ENCODE peak calls at places on chromosomes 13 and 19, in five cellular contexts. T is central memory CD4-positive, alpha-beta T cell; D is T-helper 9 cell; E is stimulated activated CD4-positive, alpha-beta T cell treated with anti-CD3 and anti-CD28 coated beads, Interleukin-4, amount 100 ng/mL, for 1 hour; X is SW480. V is an unnamed sample.

GRCh38 chr19:49932731-49933131 is 3.4 kb upstream of the NUP62 start:
- DNase-seq in T (peak; percentile 64), D (peak; percentile 27), E (no peak), X (no peak), V (peak; percentile 61)

GRCh38 chr13:22018297-22019210 is 347.7 kb downstream of the FGF9 start:
- DNase-seq in T (no peak), D (no peak), E (no peak), X (no peak), V (peak; percentile 27)

GRCh38 chr13:39527961-39528720 is 74.9 kb downstream of the LHFPL6 start:
- DNase-seq in T (no peak), D (no peak), E (no peak), X (peak; percentile 13), V (no peak)

GRCh38 chr13:86193281-86193680 is 394.1 kb upstream of the SLITRK6 start:
- DNase-seq in T (no peak), D (no peak), E (no peak), X (no peak), V (no peak)

GRCh38 chr13:100721885-100722512 is 47.4 kb upstream of the TMTC4 start:
- DNase-seq in T (peak; percentile 15), D (peak; percentile 43), E (peak; percentile 34), X (peak; percentile 36), V (peak; percentile 37)

GRCh38 chr19:41276231-41276630 is 12.1 kb downstream of the HNRNPUL1 start:
- DNase-seq in T (no peak), D (no peak), E (no peak), X (no peak), V (no peak)

GRCh38 chr13:52377898-52378297 is 28.1 kb downstream of the THSD1 start:
- DNase-seq in T (no peak), D (no peak), E (no peak), X (no peak), V (no peak)

GRCh38 chr13:90591927-90592268 is 755.6 kb upstream of the MIR17HG start:
- DNase-seq in T (no peak), D (no peak), E (no peak), X (no peak), V (no peak)

GRCh38 chr19:16328824-16329482 is 4.3 kb downstream of the KLF2 start:
- DNase-seq in T (peak; percentile 77), D (peak; percentile 45), E (peak; percentile 15), X (peak; percentile 18), V (peak; percentile 72)

GRCh38 chr19:31334849-31335624 is 14.2 kb downstream of the TSHZ3 start:
- DNase-seq in T (no peak), D (no peak), E (no peak), X (no peak), V (no peak)

GRCh38 chr13:64505511-64505910 is 2724.6 kb downstream of the PCDH9 start:
- DNase-seq in T (no peak), D (no peak), E (no peak), X (no peak), V (no peak)

GRCh38 chr19:38624822-38625221 is 5.8 kb downstream of the EIF3K start:
- DNase-seq in T (no peak), D (no peak), E (no peak), X (no peak), V (no peak)

GRCh38 chr13:79384022-79384610 is 21.9 kb downstream of the RBM26 start:
- DNase-seq in T (no peak), D (no peak), E (no peak), X (no peak), V (no peak)

GRCh38 chr13:73985789-73986188 is 148.4 kb downstream of the KLF12 start:
- DNase-seq in T (peak; percentile 11), D (no peak), E (no peak), X (no peak), V (no peak)

GRCh38 chr13:34277971-34278370 is 460.0 kb downstream of the RFC3 start:
- DNase-seq in T (no peak), D (no peak), E (no peak), X (no peak), V (no peak)

GRCh38 chr13:27353166-27353583 is 71.2 kb upstream of the GTF3A start:
- DNase-seq in T (no peak), D (no peak), E (peak; percentile 6), X (peak; percentile 32), V (no peak)

GRCh38 chr19:38970664-38971532 is 4.6 kb downstream of the FBXO17 start:
- DNase-seq in T (no peak), D (no peak), E (no peak), X (no peak), V (no peak)

GRCh38 chr13:45967589-45967988 is 85.0 kb downstream of the ZC3H13 start:
- DNase-seq in T (no peak), D (no peak), E (no peak), X (no peak), V (no peak)

GRCh38 chr19:29527500-29528328 is 1.9 kb downstream of the VSTM2B start:
- DNase-seq in T (no peak), D (no peak), E (no peak), X (no peak), V (no peak)

GRCh38 chr19:49940482-49940791 is 11.1 kb upstream of the NUP62 start:
- DNase-seq in T (no peak), D (no peak), E (no peak), X (no peak), V (no peak)

GRCh38 chr19:1140673-1141072 is 33.4 kb downstream of the SBNO2 start:
- DNase-seq in T (no peak), D (no peak), E (no peak), X (no peak), V (no peak)

GRCh38 chr19:27764186-27764804 is 1448.7 kb downstream of the UQCRFS1 start:
- DNase-seq in T (no peak), D (no peak), E (no peak), X (no peak), V (no peak)

GRCh38 chr13:76349700-76350099 is 536.5 kb downstream of the KCTD12 start:
- DNase-seq in T (no peak), D (no peak), E (no peak), X (no peak), V (no peak)

GRCh38 chr19:46420056-46420455 is 6.7 kb upstream of the CCDC8 start:
- DNase-seq in T (no peak), D (no peak), E (no peak), X (no peak), V (no peak)

GRCh38 chr19:17468302-17469091 is 1.8 kb upstream of the SLC27A1 start:
- DNase-seq in T (no peak), D (no peak), E (no peak), X (no peak), V (no peak)

GRCh38 chr13:113955235-113955634 is 18.6 kb downstream of the C13orf46 start:
- DNase-seq in T (no peak), D (no peak), E (no peak), X (no peak), V (no peak)

GRCh38 chr13:73677041-73677589 is 457.1 kb downstream of the KLF12 start:
- DNase-seq in T (no peak), D (no peak), E (no peak), X (no peak), V (no peak)

GRCh38 chr19:8306235-8307054 is 1.7 kb downstream of the CD320 start:
- DNase-seq in T (no peak), D (no peak), E (no peak), X (no peak), V (no peak)

GRCh38 chr19:33771308-33772101 is 25.2 kb upstream of the KCTD15 start:
- DNase-seq in T (peak; percentile 42), D (peak; percentile 75), E (peak; percentile 65), X (peak; percentile 74), V (peak; percentile 55)

GRCh38 chr19:1003283-1003682 is 3.1 kb downstream of the GRIN3B start:
- DNase-seq in T (no peak), D (no peak), E (no peak), X (no peak), V (no peak)

GRCh38 chr13:96020941-96021340 is 32.3 kb downstream of the UGGT2 start:
- DNase-seq in T (no peak), D (no peak), E (no peak), X (no peak), V (no peak)

GRCh38 chr19:40831502-40832430 is 18.5 kb downstream of the CYP2A6 start:
- DNase-seq in T (no peak), D (no peak), E (no peak), X (peak; percentile 85), V (no peak)

GRCh38 chr13:99390601-99391000 is 83.4 kb upstream of the GPR183 start:
- DNase-seq in T (no peak), D (no peak), E (no peak), X (no peak), V (no peak)

GRCh38 chr13:47119568-47120080 is 222.8 kb upstream of the HTR2A start:
- DNase-seq in T (no peak), D (no peak), E (no peak), X (no peak), V (no peak)